ENCODE peak calls at places on chromosome 21, in five cellular contexts. One of them, this sample, is unnamed.

GRCh38 chr21:46114963-46115362 is 17.1 kb downstream of the COL6A2 start:
- DNase-seq in PC-3: no peak
- DNase-seq in A549: no peak
- DNase-seq in ovary: peak
- DNase-seq in GM20000: no peak
- DNase-seq in this sample: no peak

GRCh38 chr21:45418301-45419071 is 13.5 kb downstream of the COL18A1 start:
- DNase-seq in PC-3: no peak
- DNase-seq in A549: no peak
- DNase-seq in ovary: peak
- DNase-seq in GM20000: no peak
- DNase-seq in this sample: no peak

GRCh38 chr21:43767980-43768867 is 7.9 kb downstream of the CSTB start:
- DNase-seq in PC-3: peak
- DNase-seq in A549: peak
- DNase-seq in ovary: no peak
- DNase-seq in GM20000: no peak
- DNase-seq in this sample: no peak

GRCh38 chr21:41442496-41443186 is 16.6 kb downstream of the MX1 start:
- DNase-seq in PC-3: no peak
- DNase-seq in A549: no peak
- DNase-seq in ovary: no peak
- DNase-seq in GM20000: no peak
- DNase-seq in this sample: no peak

GRCh38 chr21:26041441-26042180 is 129.0 kb downstream of the APP start:
- DNase-seq in PC-3: peak
- DNase-seq in A549: no peak
- DNase-seq in ovary: no peak
- DNase-seq in GM20000: no peak
- DNase-seq in this sample: no peak

GRCh38 chr21:45293214-45293725 is 5.6 kb upstream of the POFUT2 start:
- DNase-seq in PC-3: peak
- DNase-seq in A549: no peak
- DNase-seq in ovary: no peak
- DNase-seq in GM20000: no peak
- DNase-seq in this sample: no peak

GRCh38 chr21:41892726-41893125 is 13.6 kb upstream of the PRDM15 start:
- DNase-seq in PC-3: no peak
- DNase-seq in A549: no peak
- DNase-seq in ovary: no peak
- DNase-seq in GM20000: no peak
- DNase-seq in this sample: no peak

GRCh38 chr21:45487891-45488600 is 54.2 kb downstream of the SLC19A1 start:
- DNase-seq in PC-3: no peak
- DNase-seq in A549: no peak
- DNase-seq in ovary: no peak
- DNase-seq in GM20000: no peak
- DNase-seq in this sample: no peak

GRCh38 chr21:14737922-14738321 is 191.8 kb upstream of the SAMSN1 start:
- DNase-seq in PC-3: peak
- DNase-seq in A549: peak
- DNase-seq in ovary: no peak
- DNase-seq in GM20000: peak
- DNase-seq in this sample: peak

GRCh38 chr21:39180429-39181019 is 2.7 kb downstream of the PSMG1 start:
- DNase-seq in PC-3: peak
- DNase-seq in A549: no peak
- DNase-seq in ovary: no peak
- DNase-seq in GM20000: no peak
- DNase-seq in this sample: peak

GRCh38 chr21:44306926-44307687 is 7.3 kb downstream of the PFKL start:
- DNase-seq in PC-3: no peak
- DNase-seq in A549: no peak
- DNase-seq in ovary: no peak
- DNase-seq in GM20000: no peak
- DNase-seq in this sample: no peak

This sample was measured in T47D.